ENCODE peak calls at places on chromosome X, in ten cellular contexts. One of them, this sample, is unnamed.

GRCh38 chrX:30990361-30990760 is 81.5 kb downstream of the FTHL17 start:
- DNase-seq in IMR-90: no peak
- DNase-seq in heart left ventricle: no peak
- DNase-seq in ovary: no peak
- DNase-seq in stomach: no peak
- DNase-seq in H54: no peak
- DNase-seq in tibial nerve: no peak
- DNase-seq in A549: no peak
- DNase-seq in lower leg skin: no peak
- DNase-seq in endothelial cell of umbilical vein: no peak
- DNase-seq in this sample: no peak

GRCh38 chrX:16114640-16115039 is 8.7 kb upstream of the GRPR start:
- DNase-seq in tibial nerve: no peak
- DNase-seq in IMR-90: peak
- DNase-seq in A549: no peak
- DNase-seq in heart left ventricle: no peak
- DNase-seq in lower leg skin: no peak
- DNase-seq in H54: no peak
- DNase-seq in endothelial cell of umbilical vein: no peak
- DNase-seq in stomach: no peak
- DNase-seq in ovary: no peak
- DNase-seq in this sample: no peak

GRCh38 chrX:149259241-149259640 is 245.9 kb downstream of the IDS start:
- DNase-seq in A549: no peak
- DNase-seq in lower leg skin: no peak
- DNase-seq in endothelial cell of umbilical vein: no peak
- DNase-seq in ovary: no peak
- DNase-seq in stomach: no peak
- DNase-seq in H54: no peak
- DNase-seq in heart left ventricle: no peak
- DNase-seq in IMR-90: no peak
- DNase-seq in tibial nerve: no peak
- DNase-seq in this sample: no peak

GRCh38 chrX:78708171-78708570 is 39.3 kb upstream of the LPAR4 start:
- DNase-seq in A549: peak
- DNase-seq in ovary: no peak
- DNase-seq in heart left ventricle: no peak
- DNase-seq in IMR-90: peak
- DNase-seq in lower leg skin: no peak
- DNase-seq in tibial nerve: no peak
- DNase-seq in H54: peak
- DNase-seq in endothelial cell of umbilical vein: peak
- DNase-seq in stomach: no peak
- DNase-seq in this sample: peak

GRCh38 chrX:150903110-150903508 is 4.6 kb upstream of the CD99L2 start:
- DNase-seq in H54: no peak
- DNase-seq in tibial nerve: no peak
- DNase-seq in heart left ventricle: no peak
- DNase-seq in stomach: no peak
- DNase-seq in ovary: no peak
- DNase-seq in endothelial cell of umbilical vein: no peak
- DNase-seq in IMR-90: no peak
- DNase-seq in lower leg skin: no peak
- DNase-seq in A549: no peak
- DNase-seq in this sample: no peak

GRCh38 chrX:141341341-141341740 is 99.0 kb upstream of the SPANXC start:
- DNase-seq in H54: peak
- DNase-seq in stomach: no peak
- DNase-seq in ovary: no peak
- DNase-seq in lower leg skin: no peak
- DNase-seq in tibial nerve: no peak
- DNase-seq in endothelial cell of umbilical vein: peak
- DNase-seq in heart left ventricle: no peak
- DNase-seq in A549: peak
- DNase-seq in IMR-90: peak
- DNase-seq in this sample: no peak

GRCh38 chrX:65837875-65838549 is 170.6 kb downstream of the MSN start:
- DNase-seq in A549: no peak
- DNase-seq in tibial nerve: no peak
- DNase-seq in heart left ventricle: no peak
- DNase-seq in IMR-90: no peak
- DNase-seq in stomach: no peak
- DNase-seq in H54: no peak
- DNase-seq in ovary: no peak
- DNase-seq in lower leg skin: peak
- DNase-seq in endothelial cell of umbilical vein: no peak
- DNase-seq in this sample: no peak

GRCh38 chrX:29039501-29039900 is 452.3 kb downstream of the IL1RAPL1 start:
- DNase-seq in A549: no peak
- DNase-seq in tibial nerve: no peak
- DNase-seq in endothelial cell of umbilical vein: peak
- DNase-seq in H54: no peak
- DNase-seq in lower leg skin: no peak
- DNase-seq in stomach: no peak
- DNase-seq in heart left ventricle: no peak
- DNase-seq in IMR-90: no peak
- DNase-seq in ovary: no peak
- DNase-seq in this sample: no peak

DNA sequence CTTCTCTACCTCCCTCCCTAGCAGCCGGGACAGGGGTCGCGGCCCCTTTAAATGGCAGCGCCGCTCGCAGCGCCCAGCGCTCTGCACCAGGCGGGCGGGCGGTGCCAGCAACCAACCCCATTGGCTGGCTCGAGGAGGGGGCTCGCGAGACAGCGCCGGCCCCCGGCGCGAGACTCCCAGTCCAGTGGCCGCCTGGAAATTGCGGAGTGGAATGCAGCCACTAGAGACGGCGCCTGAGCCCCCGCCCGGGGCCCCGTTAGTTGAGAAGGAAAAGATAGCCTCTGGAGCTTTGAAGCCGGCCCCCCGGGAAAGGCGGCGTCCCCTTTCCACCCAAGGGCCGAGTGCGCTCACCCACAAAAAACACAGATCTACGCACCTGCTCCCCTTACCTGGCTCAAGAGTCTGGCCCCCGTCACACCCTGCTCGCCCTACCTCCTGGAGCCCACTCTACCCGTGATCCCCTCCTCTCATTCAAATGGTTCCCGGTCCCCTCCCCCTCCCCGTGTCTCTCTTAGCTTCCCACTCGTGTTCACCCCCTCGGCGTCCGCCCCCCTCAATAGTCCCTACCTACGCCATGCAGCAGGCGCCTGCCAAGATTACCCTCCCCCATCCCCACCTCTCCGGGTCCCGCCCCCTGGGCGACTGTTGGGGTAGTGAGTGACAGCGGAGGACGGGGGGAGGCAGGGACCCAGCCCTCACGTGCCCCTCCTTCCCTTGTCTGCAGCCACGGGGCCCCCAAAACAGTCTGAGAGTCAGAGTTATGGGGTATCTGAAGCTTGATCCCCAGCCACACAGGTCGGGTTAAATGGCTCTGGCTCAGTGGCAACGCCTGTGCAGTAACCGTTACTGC is at the start of gene ZMYM3:
- DNase-seq in IMR-90: peak
- DNase-seq in ovary: peak
- DNase-seq in endothelial cell of umbilical vein: peak
- DNase-seq in A549: peak
- DNase-seq in heart left ventricle: peak
- DNase-seq in H54: peak
- DNase-seq in tibial nerve: peak
- DNase-seq in stomach: peak
- DNase-seq in lower leg skin: peak
- DNase-seq in this sample: peak
- TF ChIP-seq POLR2A in IMR-90: no peak
- TF ChIP-seq POLR2A in ovary: no peak
- TF ChIP-seq POLR2A in endothelial cell of umbilical vein: peak
- TF ChIP-seq POLR2A in A549: no peak
- TF ChIP-seq POLR2A in heart left ventricle: no peak
- TF ChIP-seq POLR2A in H54: peak
- TF ChIP-seq POLR2A in tibial nerve: no peak
- TF ChIP-seq POLR2A in stomach: no peak
- TF ChIP-seq POLR2A in lower leg skin: no peak
- TF ChIP-seq POLR2A in this sample: peak

DNA sequence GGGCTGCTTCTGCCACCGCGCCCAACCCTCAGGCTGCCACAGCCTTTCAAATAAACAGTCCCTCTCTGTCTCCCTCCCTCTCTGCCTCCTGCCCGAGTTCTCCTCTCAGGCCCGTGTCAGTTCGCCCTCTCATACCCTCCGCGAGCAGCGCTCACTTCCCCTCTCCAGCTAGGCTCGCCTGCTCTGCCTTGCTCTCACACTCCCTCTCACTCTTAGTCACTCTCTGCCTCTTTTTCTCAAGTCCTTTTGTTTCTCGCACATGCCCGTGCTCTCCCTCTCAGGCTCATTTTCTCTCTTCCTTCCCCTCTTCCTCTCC is 3.2 kb downstream of the EFNB1 start:
- DNase-seq in tibial nerve: no peak
- DNase-seq in lower leg skin: no peak
- DNase-seq in stomach: peak
- DNase-seq in IMR-90: peak
- DNase-seq in H54: no peak
- DNase-seq in A549: no peak
- DNase-seq in heart left ventricle: peak
- DNase-seq in endothelial cell of umbilical vein: peak
- DNase-seq in ovary: peak
- DNase-seq in this sample: no peak
- TF ChIP-seq POLR2A in tibial nerve: no peak
- TF ChIP-seq POLR2A in lower leg skin: no peak
- TF ChIP-seq POLR2A in stomach: no peak
- TF ChIP-seq POLR2A in IMR-90: no peak
- TF ChIP-seq POLR2A in H54: no peak
- TF ChIP-seq POLR2A in A549: no peak
- TF ChIP-seq POLR2A in heart left ventricle: no peak
- TF ChIP-seq POLR2A in endothelial cell of umbilical vein: no peak
- TF ChIP-seq POLR2A in ovary: no peak
- TF ChIP-seq POLR2A in this sample: no peak

GRCh38 chrX:153599192-153600031 is 473 bp upstream of the CCNQ start:
- DNase-seq in ovary: peak
- DNase-seq in lower leg skin: peak
- DNase-seq in endothelial cell of umbilical vein: peak
- DNase-seq in H54: peak
- DNase-seq in IMR-90: peak
- DNase-seq in heart left ventricle: peak
- DNase-seq in tibial nerve: peak
- DNase-seq in stomach: peak
- DNase-seq in A549: peak
- DNase-seq in this sample: peak
- TF ChIP-seq POLR2A in ovary: no peak
- TF ChIP-seq POLR2A in lower leg skin: no peak
- TF ChIP-seq POLR2A in endothelial cell of umbilical vein: no peak
- TF ChIP-seq POLR2A in H54: peak
- TF ChIP-seq POLR2A in IMR-90: no peak
- TF ChIP-seq POLR2A in heart left ventricle: no peak
- TF ChIP-seq POLR2A in tibial nerve: peak
- TF ChIP-seq POLR2A in stomach: no peak
- TF ChIP-seq POLR2A in A549: peak
- TF ChIP-seq POLR2A in this sample: no peak

GRCh38 chrX:40154229-40154852 is 56.6 kb upstream of the BCOR start:
- DNase-seq in A549: peak
- DNase-seq in tibial nerve: no peak
- DNase-seq in heart left ventricle: peak
- DNase-seq in lower leg skin: no peak
- DNase-seq in ovary: peak
- DNase-seq in stomach: no peak
- DNase-seq in IMR-90: no peak
- DNase-seq in H54: peak
- DNase-seq in endothelial cell of umbilical vein: no peak
- DNase-seq in this sample: peak

GRCh38 chrX:40152706-40153334 is 55.1 kb upstream of the BCOR start:
- DNase-seq in lower leg skin: no peak
- DNase-seq in stomach: peak
- DNase-seq in IMR-90: no peak
- DNase-seq in endothelial cell of umbilical vein: no peak
- DNase-seq in heart left ventricle: peak
- DNase-seq in H54: peak
- DNase-seq in tibial nerve: no peak
- DNase-seq in ovary: no peak
- DNase-seq in A549: peak
- DNase-seq in this sample: no peak

GRCh38 chrX:40154853-40155616 is 57.3 kb upstream of the BCOR start:
- DNase-seq in stomach: peak
- DNase-seq in tibial nerve: no peak
- DNase-seq in IMR-90: peak
- DNase-seq in ovary: peak
- DNase-seq in heart left ventricle: peak
- DNase-seq in A549: peak
- DNase-seq in lower leg skin: peak
- DNase-seq in endothelial cell of umbilical vein: peak
- DNase-seq in H54: no peak
- DNase-seq in this sample: peak

GRCh38 chrX:40152173-40152705 is 54.5 kb upstream of the BCOR start:
- DNase-seq in stomach: peak
- DNase-seq in ovary: no peak
- DNase-seq in tibial nerve: no peak
- DNase-seq in IMR-90: no peak
- DNase-seq in heart left ventricle: no peak
- DNase-seq in lower leg skin: no peak
- DNase-seq in H54: no peak
- DNase-seq in endothelial cell of umbilical vein: no peak
- DNase-seq in A549: no peak
- DNase-seq in this sample: peak

GRCh38 chrX:40153335-40154221 is 55.8 kb upstream of the BCOR start:
- DNase-seq in heart left ventricle: peak
- DNase-seq in stomach: peak
- DNase-seq in H54: peak
- DNase-seq in IMR-90: no peak
- DNase-seq in A549: peak
- DNase-seq in lower leg skin: no peak
- DNase-seq in endothelial cell of umbilical vein: no peak
- DNase-seq in tibial nerve: no peak
- DNase-seq in ovary: peak
- DNase-seq in this sample: peak
- TF ChIP-seq POLR2A in heart left ventricle: no peak
- TF ChIP-seq POLR2A in stomach: no peak
- TF ChIP-seq POLR2A in H54: peak
- TF ChIP-seq POLR2A in IMR-90: no peak
- TF ChIP-seq POLR2A in A549: peak
- TF ChIP-seq POLR2A in lower leg skin: no peak
- TF ChIP-seq POLR2A in endothelial cell of umbilical vein: no peak
- TF ChIP-seq POLR2A in tibial nerve: no peak
- TF ChIP-seq POLR2A in ovary: no peak
- TF ChIP-seq POLR2A in this sample: no peak

This sample was measured in erythroblast.